ENCODE peak calls at places on chromosomes 4 and X, in four cellular contexts. B is fibroblast of pulmonary artery; S is suprapubic skin; R is activated naive CD4-positive, alpha-beta T cell. K is an unnamed sample.

GRCh38 chrX:43618376-43619205 is 37.5 kb upstream of the MAOA start:
- DNase-seq in B (no peak), S (no peak), R (no peak), K (no peak)

GRCh38 chrX:24285082-24285481 is 28.8 kb downstream of the SUPT20HL2 start:
- DNase-seq in B (no peak), S (no peak), R (no peak), K (no peak)

GRCh38 chr4:17220816-17221215 is 291.1 kb downstream of the QDPR start:
- DNase-seq in B (no peak), S (no peak), R (no peak), K (no peak)

GRCh38 chrX:122878269-122878668 is 305.8 kb upstream of the GRIA3 start:
- DNase-seq in B (no peak), S (no peak), R (no peak), K (no peak)

GRCh38 chrX:46180258-46180687 is 364.9 kb downstream of the ZNF674 start:
- DNase-seq in B (peak), S (no peak), R (no peak), K (no peak)

GRCh38 chr4:6192245-6192644 is 8.1 kb downstream of the JAKMIP1 start:
- DNase-seq in B (no peak), S (no peak), R (no peak), K (peak)

GRCh38 chr4:66855956-66856355 is 689.3 kb downstream of the CENPC start:
- DNase-seq in B (peak), S (no peak), R (no peak), K (no peak)

GRCh38 chrX:19440713-19441112 is 74.6 kb downstream of the MAP3K15 start:
- DNase-seq in B (peak), S (no peak), R (no peak), K (no peak)

K was measured in mesenteric fat pad.